ENCODE peak calls at places on chromosomes 13 and 19, in nine cellular contexts. K is ascending aorta; W is kidney epithelial cell; X is CD8-positive, alpha-beta T cell; V is cardiac muscle cell; I is IMR-90; C is progenitor cell of endocrine pancreas; U is heart left ventricle; Q is HFF-Myc. F is an unnamed sample.

GRCh38 chr19:16118489-16119033 is 6.9 kb downstream of the RAB8A start:
- DNase-seq in K (no peak), W (no peak), X (no peak), V (no peak), I (no peak), C (no peak), U (no peak), Q (no peak), F (no peak)

GRCh38 chr13:110218601-110219201 is 88.3 kb downstream of the COL4A1 start:
- DNase-seq in K (no peak), W (no peak), X (no peak), V (no peak), I (no peak), C (no peak), U (peak; percentile 64), Q (no peak), F (no peak)

GRCh38 chr19:54011507-54012211 is 20.2 kb downstream of the CACNG6 start:
- DNase-seq in K (no peak), W (no peak), X (no peak), V (no peak), I (no peak), C (no peak), U (no peak), Q (no peak), F (no peak)

GRCh38 chr13:32116210-32116609 is 84.6 kb downstream of the FRY start:
- DNase-seq in K (no peak), W (no peak), X (no peak), V (no peak), I (no peak), C (no peak), U (no peak), Q (no peak), F (no peak)

GRCh38 chr19:12756150-12756883 is 4.7 kb downstream of the BEST2 start:
- DNase-seq in K (no peak), W (no peak), X (no peak), V (no peak), I (no peak), C (no peak), U (no peak), Q (no peak), F (no peak)

GRCh38 chr19:13079542-13079986 is 23.1 kb downstream of the LYL1 start:
- DNase-seq in K (no peak), W (no peak), X (no peak), V (no peak), I (peak; percentile 50), C (no peak), U (no peak), Q (peak; percentile 83), F (peak; percentile 42)

GRCh38 chr19:44164327-44164672 is 600 bp upstream of the ZNF226 start:
- DNase-seq in K (no peak), W (no peak), X (no peak), V (no peak), I (no peak), C (no peak), U (no peak), Q (no peak), F (no peak)

GRCh38 chr13:41306271-41307150 is 4.6 kb upstream of the NAA16 start:
- DNase-seq in K (no peak), W (no peak), X (no peak), V (no peak), I (peak; percentile 34), C (no peak), U (no peak), Q (no peak), F (no peak)

GRCh38 chr19:40640744-40641143 is 39.6 kb downstream of the LTBP4 start:
- DNase-seq in K (no peak), W (no peak), X (no peak), V (no peak), I (peak; percentile 45), C (no peak), U (peak; percentile 70), Q (no peak), F (no peak)

GRCh38 chr19:9008667-9009066 is 1.5 kb downstream of the MUC16 start:
- DNase-seq in K (no peak), W (no peak), X (no peak), V (no peak), I (no peak), C (no peak), U (no peak), Q (no peak), F (no peak)

GRCh38 chr19:49255674-49256073 is 69.3 kb downstream of the SLC6A16 start:
- DNase-seq in K (no peak), W (no peak), X (no peak), V (no peak), I (no peak), C (no peak), U (peak; percentile 41), Q (no peak), F (no peak)

DNA sequence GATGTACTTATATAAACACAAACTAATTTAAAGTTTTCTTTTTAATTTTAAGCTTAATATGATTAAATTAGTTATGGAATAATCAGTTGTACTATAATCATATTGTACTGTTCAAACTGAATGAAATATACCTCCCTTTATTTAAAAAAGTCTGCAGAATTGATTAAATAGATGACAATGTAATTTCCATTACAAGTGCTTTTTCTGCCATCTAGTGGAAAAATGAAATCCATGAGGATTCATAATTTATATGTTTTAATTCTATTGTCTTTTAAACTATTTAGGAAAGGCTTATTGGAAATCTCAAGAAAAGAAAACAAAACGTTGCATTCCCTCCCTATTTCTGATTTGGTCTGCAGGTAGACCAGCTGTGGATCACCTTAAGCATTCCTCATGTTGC is 30.8 kb downstream of the MZT1 start:
- DNase-seq in K (no peak), W (no peak), X (no peak), V (no peak), I (peak; percentile 10), C (no peak), U (no peak), Q (no peak), F (peak; percentile 26)
- TF ChIP-seq CTCF in K (no peak), W (peak; percentile 22), X (no peak), V (peak; percentile 32), I (peak; percentile 47), C (peak; percentile 38), U (peak; percentile 60), Q (peak; percentile 10), F (no peak)

GRCh38 chr13:74024314-74024713 is 109.9 kb downstream of the KLF12 start:
- DNase-seq in K (no peak), W (no peak), X (no peak), V (no peak), I (no peak), C (no peak), U (no peak), Q (no peak), F (no peak)
- TF ChIP-seq CTCF in K (no peak), W (no peak), X (no peak), V (no peak), I (no peak), C (no peak), U (peak; percentile 14), Q (no peak), F (no peak)

GRCh38 chr13:42364613-42365000 is 92.7 kb downstream of the AKAP11 start:
- DNase-seq in K (no peak), W (no peak), X (no peak), V (peak; percentile 13), I (no peak), C (no peak), U (no peak), Q (no peak), F (no peak)
- TF ChIP-seq CTCF in K (no peak), W (no peak), X (no peak), V (no peak), I (no peak), C (no peak), U (no peak), Q (no peak), F (no peak)

GRCh38 chr19:47002853-47003610 is 16.6 kb upstream of the NPAS1 start:
- DNase-seq in K (no peak), W (no peak), X (no peak), V (no peak), I (no peak), C (no peak), U (no peak), Q (no peak), F (no peak)

GRCh38 chr19:47001584-47001983 is 18.1 kb upstream of the NPAS1 start:
- DNase-seq in K (no peak), W (no peak), X (no peak), V (no peak), I (no peak), C (no peak), U (no peak), Q (no peak), F (no peak)

GRCh38 chr19:47004012-47004465 is 15.6 kb upstream of the NPAS1 start:
- DNase-seq in K (no peak), W (no peak), X (no peak), V (no peak), I (no peak), C (no peak), U (no peak), Q (no peak), F (no peak)

GRCh38 chr19:47003611-47003935 is 16.1 kb upstream of the NPAS1 start:
- DNase-seq in K (no peak), W (no peak), X (no peak), V (no peak), I (peak; percentile 10), C (no peak), U (no peak), Q (no peak), F (no peak)

DNA sequence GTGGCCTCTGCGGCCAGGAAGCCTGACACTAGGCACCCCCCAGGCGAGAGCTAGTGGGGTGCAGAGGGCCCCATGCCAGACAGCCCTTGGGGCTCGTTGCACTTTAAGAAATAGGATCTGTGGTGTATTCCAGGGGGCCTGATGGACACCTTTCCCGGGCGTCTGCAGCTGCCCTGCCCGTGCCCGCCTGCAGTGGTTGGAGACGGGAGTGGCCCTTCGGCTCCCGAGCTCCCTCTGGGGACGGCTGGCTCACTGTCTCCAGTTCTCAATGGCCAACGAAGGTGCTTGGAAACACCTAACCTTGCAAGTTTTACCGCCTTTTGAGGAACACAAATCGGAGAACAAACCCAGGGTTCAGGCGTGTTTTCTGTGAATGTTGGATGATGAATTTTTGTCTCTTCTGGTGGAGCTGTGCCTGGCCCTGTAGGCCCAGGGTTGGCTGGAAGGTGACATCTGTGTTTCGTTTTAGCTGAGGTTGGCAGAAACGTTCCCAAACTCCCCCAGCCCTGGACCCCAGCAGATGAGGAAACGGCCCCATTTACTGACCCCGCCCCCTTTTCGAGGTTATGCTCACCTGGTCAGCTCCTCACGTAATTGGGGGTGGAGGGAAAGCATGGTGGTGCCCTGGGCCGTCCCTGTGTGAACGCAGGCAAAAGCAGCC is 17.4 kb upstream of the NPAS1 start:
- DNase-seq in K (no peak), W (no peak), X (no peak), V (no peak), I (no peak), C (no peak), U (no peak), Q (no peak), F (no peak)
- TF ChIP-seq CTCF in K (no peak), W (peak; percentile 9), X (no peak), V (peak; percentile 4), I (no peak), C (no peak), U (peak; percentile 33), Q (no peak), F (no peak)

DNA sequence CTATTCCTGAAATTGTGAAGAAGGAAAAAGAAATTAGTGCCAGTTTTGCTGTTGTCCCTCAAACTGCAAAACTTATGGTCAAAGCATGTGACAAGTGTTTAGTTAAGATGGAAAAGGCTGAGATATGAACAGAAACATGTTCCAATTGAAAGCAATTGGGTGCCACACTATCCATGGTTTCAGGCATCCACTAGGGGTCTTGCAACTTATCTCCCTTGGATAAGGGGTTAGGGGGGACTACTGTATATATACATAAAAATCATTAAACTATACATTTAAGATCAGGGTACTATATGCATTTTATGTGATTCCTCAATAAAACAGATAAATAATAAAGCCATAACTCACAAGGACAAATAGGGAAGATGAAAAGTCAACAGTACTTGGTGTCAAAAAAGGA is 8.3 kb downstream of the SPART start:
- DNase-seq in K (no peak), W (no peak), X (no peak), V (no peak), I (no peak), C (no peak), U (no peak), Q (no peak), F (no peak)
- TF ChIP-seq CTCF in K (no peak), W (no peak), X (no peak), V (no peak), I (no peak), C (no peak), U (no peak), Q (no peak), F (no peak)

F was measured in astrocyte of the cerebellum.